ENCODE peak calls at places on chromosome 14, in eight cellular contexts. I, A, F, L, Z, D, K and V are unnamed samples. For H3K27me3, the result is how much of the 10 kb centered on the place peaks cover.

GRCh38 chr14:89619616-89620273 is 202.7 kb upstream of the FOXN3 start:
- DNase-seq in A (no peak), K (no peak), D (no peak), F (no peak), I (no peak), L (no peak), Z (no peak), V (no peak)

GRCh38 chr14:80973918-80974317 is 18.5 kb downstream of the TSHR start:
- DNase-seq in K (no peak), D (no peak), A (no peak), Z (no peak), L (no peak), I (no peak), F (no peak), V (no peak)

GRCh38 chr14:99247091-99247729 is 24.8 kb downstream of the BCL11B start:
- DNase-seq in K (no peak), I (no peak), A (no peak), F (no peak), Z (no peak), L (no peak), D (no peak), V (peak)

GRCh38 chr14:37597538-37598084 is 2.2 kb downstream of the TTC6 start:
- DNase-seq in I (peak), L (peak), K (no peak), D (no peak), F (no peak), A (peak), Z (no peak), V (peak)

GRCh38 chr14:87034680-87035079 is 958.3 kb downstream of the GALC start:
- DNase-seq in Z (no peak), D (no peak), I (no peak), K (no peak), A (no peak), F (no peak), L (no peak), V (no peak)

GRCh38 chr14:105014032-105014431 is 6.9 kb downstream of the CDCA4 start:
- DNase-seq in D (no peak), F (no peak), I (no peak), A (no peak), Z (no peak), K (no peak), L (no peak), V (peak)

GRCh38 chr14:23294734-23295561 is 7.7 kb downstream of the PPP1R3E start:
- DNase-seq in K (peak), F (peak), Z (peak), D (peak), A (peak), I (peak), L (peak), V (no peak)

GRCh38 chr14:24172261-24172860 is 481 bp downstream of the REC8 start:
- DNase-seq in Z (no peak), K (no peak), F (no peak), A (no peak), I (no peak), D (no peak), L (no peak), V (no peak)

GRCh38 chr14:105203057-105203494 is 22.0 kb upstream of the NUDT14 start:
- DNase-seq in L (peak), D (peak), Z (peak), A (peak), K (peak), I (peak), F (peak), V (peak)

GRCh38 chr14:22159049-22159448 is 430.0 kb downstream of the DAD1 start:
- DNase-seq in D (peak), I (no peak), F (no peak), L (no peak), K (no peak), A (peak), Z (no peak), V (no peak)

GRCh38 chr14:94545131-94545841 is 16.0 kb upstream of the SERPINA4 start:
- DNase-seq in F (no peak), Z (peak), K (no peak), I (no peak), L (peak), D (no peak), A (no peak), V (peak)

GRCh38 chr14:92692822-92693226 is 55.6 kb downstream of the LGMN start:
- DNase-seq in F (peak), L (no peak), A (peak), K (peak), Z (no peak), I (peak), D (peak), V (no peak)

GRCh38 chr14:29927596-29928341 is at the start of gene PRKD1:
- DNase-seq in F (no peak), K (peak), A (peak), L (peak), I (peak), Z (peak), D (no peak), V (peak)
- H3K4me3 ChIP-seq in F (peak), K (peak), A (peak), L (peak), I (peak), Z (peak), D (peak), V (peak)

GRCh38 chr14:77125275-77126073 is 16.1 kb downstream of the ZDHHC22 start:
- DNase-seq in L (peak), D (no peak), Z (no peak), I (no peak), A (no peak), F (no peak), K (no peak), V (peak)
- H3K27me3 ChIP-seq in L (under half), D (under half), Z (under half), I (under half), A (under half), F (under half), K (under half), V (under half)

GRCh38 chr14:100569734-100570251 is 17.4 kb downstream of the BEGAIN start:
- DNase-seq in A (no peak), D (no peak), I (no peak), K (no peak), Z (no peak), F (no peak), L (no peak), V (peak)

GRCh38 chr14:100567877-100568163 is 19.4 kb downstream of the BEGAIN start:
- DNase-seq in D (no peak), I (no peak), L (no peak), Z (no peak), F (no peak), K (peak), A (no peak), V (no peak)

GRCh38 chr14:100568164-100568997 is 18.8 kb downstream of the BEGAIN start:
- DNase-seq in I (no peak), F (no peak), A (no peak), K (peak), Z (no peak), D (no peak), L (no peak), V (peak)

GRCh38 chr14:100570726-100571454 is 16.3 kb downstream of the BEGAIN start:
- DNase-seq in K (no peak), A (no peak), D (no peak), L (no peak), Z (no peak), F (no peak), I (no peak), V (no peak)

DNA sequence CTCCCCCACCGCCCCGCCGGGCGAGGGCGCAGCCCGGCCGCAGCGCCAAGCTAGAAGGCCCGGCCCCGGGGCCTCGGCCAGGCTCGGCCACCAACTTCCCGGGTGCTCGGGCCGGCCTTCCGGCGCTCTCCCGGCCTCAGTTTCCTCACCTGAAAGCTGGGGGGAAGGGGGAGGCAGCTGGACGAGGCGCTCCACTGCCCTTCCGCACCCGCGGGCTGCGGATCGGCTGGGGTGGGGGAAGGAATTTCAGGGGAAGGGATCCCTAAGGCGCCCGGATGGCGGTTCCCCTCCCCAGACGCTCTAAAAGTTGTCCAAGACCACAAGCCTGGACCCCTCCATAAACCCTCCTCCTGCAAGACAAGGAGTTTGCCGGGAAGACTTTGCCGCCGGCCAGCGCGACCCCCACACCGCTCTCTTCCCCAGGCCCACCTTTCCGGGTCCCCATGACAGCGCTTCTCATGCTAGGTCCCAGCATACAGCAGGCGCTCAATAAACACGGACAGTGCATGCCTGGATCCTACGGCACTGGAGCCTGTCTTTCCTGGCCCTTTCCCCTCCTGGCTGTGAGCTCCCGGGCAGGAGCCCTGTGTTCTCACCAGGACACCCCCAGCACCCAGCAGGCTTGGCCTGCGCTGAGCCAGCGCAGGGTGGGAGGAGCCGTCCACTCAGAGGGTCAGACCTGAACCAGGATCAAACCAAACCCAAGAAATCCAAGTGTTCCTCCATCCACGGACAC is 18.1 kb downstream of the BEGAIN start:
- DNase-seq in D (no peak), I (no peak), L (no peak), K (peak), Z (no peak), A (no peak), F (no peak), V (peak)
- H3K4me3 ChIP-seq in D (no peak), I (peak), L (no peak), K (no peak), Z (no peak), A (no peak), F (peak), V (peak)

GRCh38 chr14:69487771-69488170 is 3.2 kb downstream of the PLEKHD1 start:
- DNase-seq in D (no peak), F (no peak), L (no peak), I (no peak), Z (no peak), A (no peak), K (no peak), V (no peak)
- H3K27me3 ChIP-seq in D (under half), F (under half), L (under half), I (under half), Z (under half), A (under half), K (under half), V (under half)

DNA sequence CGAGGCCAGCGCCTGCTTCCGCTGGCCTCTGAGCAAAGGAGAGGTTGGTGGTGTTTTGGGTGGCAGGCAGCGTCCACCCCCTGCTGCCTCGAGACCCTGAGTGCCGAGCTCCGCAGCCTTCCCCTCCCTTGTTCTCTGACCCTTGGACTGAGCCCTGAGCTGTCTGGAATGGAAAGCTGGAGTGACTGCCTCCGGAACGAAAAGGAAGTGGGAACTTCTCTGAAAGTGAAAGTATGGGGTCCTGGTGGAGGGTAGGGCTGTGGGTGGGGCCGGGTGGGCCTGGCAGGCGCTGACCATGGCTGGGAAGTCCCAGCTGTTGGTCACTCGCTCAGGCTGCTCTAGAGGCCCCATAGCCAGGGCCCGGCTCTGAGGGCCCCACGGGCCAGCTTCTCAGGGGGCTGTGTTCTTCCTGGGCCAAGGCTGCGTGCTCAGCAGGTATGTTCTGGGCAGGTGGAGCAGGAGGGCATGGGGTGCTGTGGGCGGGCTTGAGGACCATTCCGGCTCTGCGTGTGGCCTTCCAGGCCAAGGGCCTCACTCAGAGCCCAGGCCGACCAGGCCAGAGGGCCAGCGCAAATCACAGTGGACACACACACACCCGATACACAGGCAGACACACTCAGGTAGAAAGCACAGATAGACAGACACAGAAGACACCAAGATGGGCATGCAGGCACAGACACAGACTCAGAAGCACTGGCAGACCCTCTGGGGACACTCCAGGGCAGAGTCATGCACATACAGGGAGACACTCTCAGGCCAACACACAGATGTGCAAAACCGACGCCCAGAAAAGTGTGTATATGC is at the start of gene EXOC3L4:
- DNase-seq in F (no peak), Z (no peak), I (no peak), A (no peak), L (no peak), D (no peak), K (no peak), V (no peak)
- H3K4me3 ChIP-seq in F (peak), Z (no peak), I (peak), A (no peak), L (no peak), D (no peak), K (no peak), V (no peak)

GRCh38 chr14:53663709-53664108 is 292.9 kb downstream of the BMP4 start:
- DNase-seq in Z (peak), K (no peak), A (peak), F (no peak), I (no peak), D (no peak), L (peak), V (peak)
- H3K27me3 ChIP-seq in Z (under half), K (under half), A (under half), F (under half), I (under half), D (under half), L (under half), V (under half)